ENCODE peak calls at places on chromosomes 7 and 10, in nine cellular contexts. L is cardiac muscle cell, A is ascending aorta, R is mucosa of descending colon, F is heart left ventricle, G is SK-N-SH, U is pancreas, Q is fibroblast of lung, B is heart right ventricle. P is an unnamed sample.

GRCh38 chr10:85447690-85448089 is 918.9 kb downstream of the GRID1 start:
- DNase-seq in L (no peak), A (no peak), R (no peak), F (no peak), G (no peak), U (no peak), Q (no peak), B (no peak), P (no peak)

GRCh38 chr10:114290038-114290437 is 51.0 kb downstream of the VWA2 start:
- DNase-seq in L (no peak), A (no peak), R (no peak), F (no peak), G (no peak), U (peak; percentile 44), Q (no peak), B (no peak), P (no peak)

GRCh38 chr7:36658603-36659516 is 65.4 kb downstream of the AOAH start:
- DNase-seq in L (peak; percentile 87), A (no peak), R (no peak), F (no peak), G (no peak), U (no peak), Q (peak; percentile 95), B (peak; percentile 16), P (peak; percentile 87)

GRCh38 chr7:100965723-100966541 is 3.4 kb upstream of the MUC12 start:
- DNase-seq in L (peak; percentile 66), A (no peak), R (peak; percentile 89), F (peak; percentile 63), G (peak; percentile 99), U (peak; percentile 99), Q (peak; percentile 25), B (peak; percentile 48), P (peak; percentile 66)

GRCh38 chr7:26858229-26858568 is 6.2 kb downstream of the SKAP2 start:
- DNase-seq in L (no peak), A (no peak), R (no peak), F (no peak), G (no peak), U (no peak), Q (no peak), B (no peak), P (no peak)

GRCh38 chr10:49833162-49833561 is 71.0 kb upstream of the OGDHL start:
- DNase-seq in L (no peak), A (no peak), R (no peak), F (no peak), G (no peak), U (no peak), Q (no peak), B (no peak), P (no peak)

GRCh38 chr10:70782401-70783055 is 2.6 kb downstream of the TBATA start:
- DNase-seq in L (peak; percentile 55), A (no peak), R (no peak), F (peak; percentile 47), G (peak; percentile 4), U (no peak), Q (no peak), B (peak; percentile 45), P (no peak)

GRCh38 chr7:102459221-102459844 is 5.3 kb downstream of the ALKBH4 start:
- DNase-seq in L (no peak), A (no peak), R (no peak), F (no peak), G (no peak), U (no peak), Q (no peak), B (no peak), P (no peak)

GRCh38 chr10:119700321-119700954 is 25.4 kb upstream of the INPP5F start:
- DNase-seq in L (no peak), A (no peak), R (no peak), F (no peak), G (no peak), U (no peak), Q (no peak), B (no peak), P (no peak)

GRCh38 chr10:86668297-86669165 is at the start of gene LDB3:
- DNase-seq in L (peak; percentile 40), A (peak; percentile 65), R (no peak), F (peak; percentile 85), G (peak; percentile 65), U (no peak), Q (peak; percentile 79), B (peak; percentile 84), P (peak; percentile 58)

DNA sequence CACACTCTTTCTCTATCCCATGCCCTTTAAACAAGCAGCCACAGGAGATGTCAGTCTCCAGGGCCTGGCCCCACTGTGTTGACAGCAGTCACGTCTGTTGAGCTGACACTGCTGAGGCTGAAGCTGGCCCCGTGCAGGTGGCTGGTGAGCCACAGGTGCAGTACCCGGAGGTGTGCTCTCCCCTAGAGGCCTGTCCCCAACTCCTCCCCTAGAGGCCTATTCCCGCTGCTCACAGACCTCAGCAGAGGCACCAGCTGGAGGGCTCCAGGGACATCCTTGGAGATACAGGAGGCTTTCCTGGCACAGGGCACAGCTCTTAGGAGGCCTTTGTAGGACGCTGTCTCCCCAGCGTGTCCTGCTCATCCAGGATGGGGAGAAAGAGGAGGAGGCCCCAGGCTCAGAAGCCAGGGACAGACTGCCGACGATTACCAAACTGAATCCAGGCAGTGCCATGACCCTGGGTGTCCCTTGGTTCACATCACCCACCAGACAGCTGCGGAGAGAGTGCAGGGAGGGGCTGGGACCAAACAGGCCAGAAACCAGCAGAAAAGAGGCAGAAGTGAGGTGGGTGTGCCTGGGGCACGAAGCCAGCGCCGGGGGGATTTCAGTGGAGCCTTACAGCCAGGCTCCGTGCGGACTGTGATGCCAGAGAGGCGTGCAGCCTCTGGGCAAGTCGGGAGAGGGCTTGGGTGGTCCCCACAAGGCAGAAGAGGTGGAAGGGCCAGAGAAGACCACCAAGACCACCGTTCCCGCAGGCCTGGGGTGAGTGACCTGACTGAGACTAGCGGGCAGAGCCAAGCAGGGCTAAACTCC is 18.5 kb upstream of the TTYH3 start:
- DNase-seq in L (no peak), A (no peak), R (no peak), F (no peak), G (no peak), U (no peak), Q (no peak), B (no peak), P (no peak)
- H3K4me3 ChIP-seq in L (no peak overlapping the region), A (no peak overlapping the region), R (no peak overlapping the region), F (no peak overlapping the region), G (no peak overlapping the region), U (no peak overlapping the region), Q (no peak overlapping the region), B (no peak overlapping the region), P (no peak overlapping the region)

DNA sequence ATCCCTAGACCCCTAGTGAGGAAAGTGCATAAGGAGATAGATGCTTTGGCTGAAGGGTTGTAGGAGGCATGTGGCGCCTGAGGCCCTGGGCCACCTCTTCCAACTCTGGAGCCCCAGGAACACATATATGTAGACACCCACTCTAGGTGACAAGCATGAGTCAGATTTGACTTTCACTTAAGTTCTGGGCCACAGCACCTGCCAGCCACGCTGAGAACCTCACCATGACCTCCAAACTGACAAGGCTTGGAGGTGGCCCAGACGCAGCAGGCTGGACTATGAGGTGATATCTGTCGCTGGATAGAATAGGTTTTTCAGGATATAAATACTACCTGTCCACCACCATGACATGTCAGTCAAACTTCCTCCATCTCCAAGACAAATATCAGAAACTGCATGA is 894.0 kb upstream of the ZNF722 start:
- DNase-seq in L (no peak), A (no peak), R (no peak), F (no peak), G (no peak), U (no peak), Q (no peak), B (no peak), P (no peak)
- H3K9me3 ChIP-seq in L (peaks cover 3% of the 10 kb centered on the region), A (no peaks in the 10 kb centered on the region), R (peaks cover 88% of the 10 kb centered on the region), F (peaks cover 41% of the 10 kb centered on the region), G (peaks cover 10% of the 10 kb centered on the region), U (no peaks in the 10 kb centered on the region), Q (no peaks in the 10 kb centered on the region), B (no peaks in the 10 kb centered on the region), P (no peaks in the 10 kb centered on the region)

GRCh38 chr10:59831658-59832503 is 74.5 kb downstream of the CCDC6 start:
- DNase-seq in L (no peak), A (no peak), R (no peak), F (no peak), G (no peak), U (no peak), Q (no peak), B (no peak), P (no peak)

GRCh38 chr10:59830601-59831259 is 75.6 kb downstream of the CCDC6 start:
- DNase-seq in L (peak; percentile 75), A (no peak), R (no peak), F (peak; percentile 31), G (peak; percentile 59), U (no peak), Q (peak; percentile 42), B (peak; percentile 44), P (peak; percentile 39)

GRCh38 chr10:59829601-59830000 is 76.3 kb upstream of the MRLN start:
- DNase-seq in L (no peak), A (no peak), R (no peak), F (no peak), G (no peak), U (no peak), Q (no peak), B (no peak), P (no peak)

GRCh38 chr10:59838390-59838789 is 68.0 kb downstream of the CCDC6 start:
- DNase-seq in L (no peak), A (no peak), R (no peak), F (no peak), G (no peak), U (no peak), Q (no peak), B (no peak), P (no peak)

DNA sequence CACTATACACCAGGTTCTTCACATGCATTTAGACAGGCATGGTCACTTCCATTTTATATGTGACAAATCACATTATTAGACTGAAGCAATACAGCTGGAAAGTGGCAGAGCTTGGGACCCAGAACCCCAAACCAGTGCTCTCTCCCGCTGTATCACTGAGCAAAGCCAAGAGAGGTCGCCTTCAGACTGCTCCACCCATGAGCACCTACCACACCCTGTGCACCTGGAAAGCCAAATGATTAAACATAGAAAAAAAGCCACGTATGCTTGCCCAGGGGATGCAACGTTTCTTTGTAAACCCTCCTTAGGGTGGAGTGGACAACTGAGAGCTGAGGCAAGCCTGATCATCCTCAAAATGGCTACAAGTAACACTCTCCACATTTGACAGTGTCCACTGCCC is 72.5 kb downstream of the CCDC6 start:
- DNase-seq in L (no peak), A (no peak), R (no peak), F (no peak), G (no peak), U (no peak), Q (no peak), B (no peak), P (no peak)
- H3K4me3 ChIP-seq in L (no peak overlapping the region), A (no peak overlapping the region), R (no peak overlapping the region), F (no peak overlapping the region), G (no peak overlapping the region), U (no peak overlapping the region), Q (no peak overlapping the region), B (no peak overlapping the region), P (no peak overlapping the region)

DNA sequence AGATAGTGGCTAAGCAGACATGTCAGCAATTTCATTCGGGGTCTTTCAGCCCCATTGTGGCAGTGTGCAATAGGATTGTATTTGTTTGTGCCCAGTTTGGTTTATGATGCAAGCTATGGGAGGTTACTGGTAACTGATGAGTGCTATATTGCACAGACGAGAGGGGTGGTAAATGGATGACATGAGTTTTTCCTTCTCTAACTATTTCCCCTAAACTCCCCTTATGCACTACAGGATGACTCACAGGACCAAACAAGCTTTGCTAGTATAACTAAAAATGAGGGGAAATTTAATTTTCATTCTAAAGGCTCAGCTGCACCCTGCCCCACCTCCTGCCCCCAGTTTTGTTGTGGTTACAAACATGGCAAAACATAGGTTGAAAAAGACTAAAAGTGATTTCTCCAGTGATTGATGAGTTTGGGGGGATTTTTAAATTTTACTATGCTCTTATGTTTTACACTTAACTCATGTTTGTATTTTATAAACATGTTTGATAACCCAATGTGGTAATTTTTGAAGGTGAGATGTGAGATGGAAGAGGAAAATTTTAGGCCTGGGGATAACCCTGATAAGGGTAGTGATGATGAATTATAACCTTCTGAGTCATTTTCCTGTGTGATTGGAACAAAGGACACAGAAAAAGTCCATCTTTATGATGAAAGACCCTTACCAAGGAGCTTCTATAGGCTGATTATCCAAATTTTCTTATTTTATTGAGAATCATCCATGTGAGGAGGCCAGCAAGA is 60.8 kb upstream of the NAMPT start:
- DNase-seq in L (peak; percentile 78), A (no peak), R (no peak), F (no peak), G (no peak), U (no peak), Q (peak; percentile 58), B (no peak), P (no peak)
- H3K9me3 ChIP-seq in L (no peaks in the 10 kb centered on the region), A (no peaks in the 10 kb centered on the region), R (peaks cover 23% of the 10 kb centered on the region), F (peaks cover 22% of the 10 kb centered on the region), G (peaks cover 16% of the 10 kb centered on the region), U (no peaks in the 10 kb centered on the region), Q (no peaks in the 10 kb centered on the region), B (peaks cover 18% of the 10 kb centered on the region), P (no peaks in the 10 kb centered on the region)